ENCODE peak calls at places on chromosomes 11 and 22, in nine cellular contexts. D, A, G, U, Z, O, K, P and Y are unnamed samples.

GRCh38 chr11:95577716-95578460 is 211.7 kb downstream of the FAM76B start:
- DNase-seq in D (peak), A (no peak), G (no peak), U (peak), Z (no peak), O (no peak), K (peak), P (peak), Y (no peak)

GRCh38 chr11:111762981-111763643 is 3.1 kb downstream of the PPP2R1B start:
- DNase-seq in D (no peak), A (no peak), G (no peak), U (no peak), Z (no peak), O (no peak), K (peak), P (no peak), Y (no peak)

GRCh38 chr11:62546244-62546936 is at the start of gene AHNAK:
- DNase-seq in D (peak), A (peak), G (peak), U (peak), Z (peak), O (peak), K (peak), P (peak), Y (no peak)

GRCh38 chr22:29702931-29703594 is 16.7 kb upstream of the CABP7 start:
- DNase-seq in D (no peak), A (no peak), G (no peak), U (no peak), Z (peak), O (no peak), K (no peak), P (no peak), Y (no peak)

GRCh38 chr11:23976776-23977380 is 520.0 kb upstream of the LUZP2 start:
- DNase-seq in D (no peak), A (no peak), G (no peak), U (no peak), Z (no peak), O (no peak), K (peak), P (no peak), Y (no peak)

GRCh38 chr11:65334696-65335295 is 1.1 kb downstream of the DPF2 start:
- DNase-seq in D (no peak), A (no peak), G (no peak), U (no peak), Z (no peak), O (no peak), K (peak), P (no peak), Y (no peak)

GRCh38 chr11:35564246-35564595 is 38.8 kb upstream of the PAMR1 start:
- DNase-seq in D (no peak), A (no peak), G (no peak), U (no peak), Z (no peak), O (no peak), K (no peak), P (no peak), Y (no peak)

GRCh38 chr22:37819100-37819433 is 4.1 kb upstream of the GALR3 start:
- DNase-seq in D (no peak), A (no peak), G (no peak), U (no peak), Z (peak), O (no peak), K (no peak), P (peak), Y (no peak)

GRCh38 chr11:63014408-63015055 is 1.1 kb downstream of the SLC22A8 start:
- DNase-seq in D (no peak), A (no peak), G (no peak), U (no peak), Z (no peak), O (no peak), K (no peak), P (no peak), Y (no peak)

GRCh38 chr11:24311974-24312373 is 184.9 kb upstream of the LUZP2 start:
- DNase-seq in D (no peak), A (no peak), G (no peak), U (no peak), Z (no peak), O (no peak), K (no peak), P (no peak), Y (no peak)

GRCh38 chr11:113163291-113164030 is 150.9 kb upstream of the TTC12 start:
- DNase-seq in D (no peak), A (no peak), G (no peak), U (no peak), Z (no peak), O (no peak), K (peak), P (no peak), Y (no peak)
- H3K27ac ChIP-seq in D (no peak), A (no peak), G (no peak), U (no peak), Z (no peak), O (no peak), K (no peak), P (no peak), Y (peak)

DNA sequence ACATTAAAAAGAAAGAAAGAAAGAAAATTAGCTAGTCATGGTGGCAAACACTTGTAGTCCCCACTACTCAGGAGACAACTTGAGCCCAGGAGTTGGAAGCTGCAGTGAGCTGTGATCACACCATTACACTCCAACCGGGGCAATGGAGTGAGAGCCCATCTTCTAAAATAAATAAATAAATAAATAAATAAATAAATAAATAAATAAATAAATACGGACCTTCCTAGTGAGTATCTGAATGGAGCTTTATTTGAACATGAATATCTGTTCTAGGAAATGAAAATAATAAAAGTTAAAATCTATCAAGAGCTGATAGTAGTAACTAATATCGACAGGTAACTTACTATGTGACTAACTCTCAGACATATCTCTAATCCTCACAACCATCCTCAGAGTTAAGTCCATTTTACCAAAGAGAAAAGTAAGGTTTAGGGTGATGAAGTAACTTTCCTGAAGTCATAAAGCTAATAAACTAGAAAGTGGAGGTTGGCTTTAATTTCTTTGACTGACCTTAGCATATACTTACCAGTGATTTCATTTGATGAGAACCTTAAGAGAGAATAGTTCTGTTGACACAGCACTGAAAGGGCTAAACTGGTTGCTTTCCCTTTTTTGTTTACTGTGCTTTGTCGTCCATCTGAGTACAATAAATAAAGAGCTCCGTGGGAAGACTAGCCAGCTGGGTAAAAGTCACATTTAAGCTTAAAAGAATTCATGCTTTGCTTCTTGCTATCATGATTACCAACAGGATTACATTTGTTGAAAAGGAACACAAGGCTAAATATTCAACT is 22.4 kb downstream of the ENTHD1 start:
- DNase-seq in D (no peak), A (no peak), G (no peak), U (no peak), Z (no peak), O (no peak), K (no peak), P (no peak), Y (no peak)
- H3K27ac ChIP-seq in D (no peak), A (no peak), G (no peak), U (no peak), Z (no peak), O (no peak), K (no peak), P (no peak), Y (no peak)

DNA sequence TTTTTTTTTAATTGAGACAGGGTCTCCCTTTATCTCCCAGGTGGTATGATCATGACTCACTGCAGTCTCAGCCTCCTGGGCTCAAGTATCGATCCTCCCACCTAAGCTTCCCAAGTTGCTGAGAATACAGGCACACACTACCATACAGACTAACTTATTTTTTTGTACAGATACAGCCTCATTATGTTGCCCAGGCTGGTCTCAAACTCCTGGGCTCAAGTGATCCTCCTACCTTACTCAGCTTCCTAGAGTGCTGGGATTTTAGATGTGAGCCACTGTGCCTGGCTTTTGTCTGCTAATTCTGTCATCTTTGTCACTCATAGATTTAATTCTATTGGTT is 43.5 kb downstream of the CBL start:
- DNase-seq in D (no peak), A (no peak), G (no peak), U (no peak), Z (no peak), O (no peak), K (peak), P (no peak), Y (no peak)
- H3K27ac ChIP-seq in D (no peak), A (no peak), G (no peak), U (no peak), Z (no peak), O (no peak), K (no peak), P (no peak), Y (no peak)

GRCh38 chr11:66339163-66339675 is 3.0 kb upstream of the RIN1 start:
- DNase-seq in D (peak), A (no peak), G (no peak), U (peak), Z (no peak), O (no peak), K (no peak), P (no peak), Y (no peak)

GRCh38 chr11:66335531-66336233 is 552 bp downstream of the RIN1 start:
- DNase-seq in D (peak), A (peak), G (no peak), U (peak), Z (peak), O (no peak), K (peak), P (peak), Y (peak)

GRCh38 chr11:66338276-66339162 is 2.3 kb upstream of the RIN1 start:
- DNase-seq in D (no peak), A (no peak), G (no peak), U (no peak), Z (no peak), O (no peak), K (no peak), P (no peak), Y (no peak)

GRCh38 chr11:66336234-66337102 is at the start of gene RIN1:
- DNase-seq in D (peak), A (peak), G (peak), U (peak), Z (peak), O (peak), K (peak), P (peak), Y (peak)

GRCh38 chr11:66337103-66337899 is 1.1 kb upstream of the RIN1 start:
- DNase-seq in D (no peak), A (peak), G (no peak), U (no peak), Z (no peak), O (no peak), K (peak), P (no peak), Y (no peak)
- H3K27ac ChIP-seq in D (peak), A (no peak), G (no peak), U (peak), Z (peak), O (no peak), K (peak), P (no peak), Y (peak)